ENCODE peak calls at places on chromosomes 11 and 22, in six cellular contexts. W, N, I, L, H and R are unnamed samples.

GRCh38 chr22:20414450-20414849 is 20.5 kb downstream of the ZNF74 start:
- DNase-seq in L (no peak), W (no peak), N (no peak), I (no peak), H (no peak), R (no peak)

GRCh38 chr11:12598330-12599256 is 75.6 kb upstream of the TEAD1 start:
- DNase-seq in L (no peak), W (no peak), N (peak), H (no peak), I (no peak), R (no peak)

GRCh38 chr11:20672575-20672974 is 3.2 kb downstream of the NELL1 start:
- DNase-seq in L (no peak), I (no peak), N (no peak), H (no peak), W (no peak), R (no peak)

GRCh38 chr11:93492464-93493251 is 50.5 kb downstream of the SMCO4 start:
- DNase-seq in H (no peak), I (no peak), L (no peak), W (no peak), N (no peak), R (no peak)

GRCh38 chr11:70353900-70354568 is 44.3 kb upstream of the CTTN start:
- DNase-seq in H (no peak), I (no peak), W (no peak), L (no peak), N (no peak), R (no peak)

GRCh38 chr11:86443415-86443814 is 68.7 kb downstream of the CCDC81 start:
- DNase-seq in W (no peak), H (no peak), I (no peak), L (no peak), N (no peak), R (no peak)

GRCh38 chr11:29119691-29120328 is 897.0 kb downstream of the KCNA4 start:
- DNase-seq in W (no peak), L (no peak), I (peak), N (no peak), H (peak), R (peak)

GRCh38 chr11:120877746-120878365 is 146.0 kb upstream of the TBCEL start:
- DNase-seq in I (no peak), N (no peak), H (no peak), W (no peak), L (no peak), R (no peak)

GRCh38 chr11:102940714-102941588 is 14.6 kb downstream of the MMP13 start:
- DNase-seq in L (no peak), N (peak), I (no peak), H (peak), W (no peak), R (peak)

GRCh38 chr22:24105018-24105360 is 76.3 kb upstream of the SUSD2 start:
- DNase-seq in H (no peak), L (no peak), I (no peak), W (no peak), N (no peak), R (no peak)

GRCh38 chr11:128544625-128545024 is 42.7 kb downstream of the ETS1 start:
- DNase-seq in W (no peak), N (no peak), H (no peak), I (no peak), L (no peak), R (no peak)

GRCh38 chr11:70212227-70212811 is 9.2 kb downstream of the FADD start:
- DNase-seq in N (no peak), I (no peak), H (no peak), W (no peak), L (no peak), R (no peak)

GRCh38 chr11:123164732-123165450 is 30.2 kb downstream of the CLMP start:
- DNase-seq in L (no peak), I (no peak), H (no peak), W (no peak), N (no peak), R (no peak)

GRCh38 chr11:33828604-33829429 is 54.5 kb upstream of the FBXO3 start:
- DNase-seq in I (no peak), N (no peak), W (no peak), H (peak), L (no peak), R (no peak)

GRCh38 chr11:20388096-20389055 is 860 bp downstream of the PRMT3 start:
- DNase-seq in L (no peak), H (no peak), W (no peak), N (no peak), I (no peak), R (no peak)

GRCh38 chr22:45124176-45124857 is 39.4 kb upstream of the NUP50 start:
- DNase-seq in N (no peak), L (no peak), H (no peak), W (no peak), I (no peak), R (no peak)

GRCh38 chr22:45649809-45650208 is 21.8 kb upstream of the ATXN10 start:
- DNase-seq in L (no peak), I (no peak), H (no peak), N (no peak), W (no peak), R (no peak)

GRCh38 chr11:73266644-73267015 is 5.5 kb upstream of the P2RY6 start:
- DNase-seq in W (no peak), L (no peak), N (no peak), H (no peak), I (no peak), R (no peak)

GRCh38 chr11:120893431-120894206 is 130.3 kb upstream of the TBCEL start:
- DNase-seq in L (no peak), W (no peak), N (no peak), H (no peak), I (no peak), R (no peak)

GRCh38 chr11:132064987-132065620 is 694.7 kb downstream of the NTM start:
- DNase-seq in I (peak), H (no peak), N (no peak), L (no peak), W (no peak), R (peak)

GRCh38 chr22:42623756-42624446 is 9.2 kb upstream of the POLDIP3 start:
- DNase-seq in H (no peak), N (no peak), L (no peak), W (peak), I (no peak), R (no peak)

GRCh38 chr11:110125632-110126031 is 32.4 kb downstream of the ZC3H12C start:
- DNase-seq in L (no peak), N (no peak), H (no peak), W (no peak), I (no peak), R (no peak)

GRCh38 chr11:116772443-116773202 is at the start of gene BUD13:
- DNase-seq in H (peak), N (peak), L (peak), I (no peak), W (peak), R (peak)

GRCh38 chr11:64878494-64879225 is at the start of gene EHD1:
- DNase-seq in W (peak), I (peak), H (peak), L (peak), N (peak), R (peak)

GRCh38 chr22:24414523-24414922 is 12.9 kb upstream of the ADORA2A start:
- DNase-seq in W (no peak), L (no peak), N (no peak), I (no peak), H (no peak), R (no peak)

GRCh38 chr11:21931436-21932101 is 261.3 kb upstream of the ANO5 start:
- DNase-seq in L (no peak), W (no peak), H (no peak), N (no peak), I (no peak), R (no peak)

GRCh38 chr11:20031155-20032001 is 128.9 kb downstream of the DBX1 start:
- DNase-seq in W (no peak), L (no peak), I (peak), H (no peak), N (no peak), R (peak)

GRCh38 chr22:37933711-37934376 is 19.6 kb downstream of the C22orf23 start:
- DNase-seq in I (peak), W (peak), H (peak), N (peak), L (peak), R (peak)

GRCh38 chr22:27620367-27621154 is 181.0 kb downstream of the MN1 start:
- DNase-seq in L (no peak), H (no peak), N (no peak), W (no peak), I (no peak), R (no peak)

GRCh38 chr11:111105566-111105965 is 140.0 kb upstream of the POU2AF2 start:
- DNase-seq in L (no peak), I (no peak), H (no peak), W (no peak), N (no peak), R (no peak)

GRCh38 chr11:29293825-29294224 is 723.0 kb downstream of the KCNA4 start:
- DNase-seq in N (no peak), I (peak), H (peak), L (no peak), W (no peak), R (peak)

GRCh38 chr11:86559311-86559945 is 113.0 kb downstream of the ME3 start:
- DNase-seq in H (no peak), W (peak), L (no peak), I (no peak), N (no peak), R (no peak)

GRCh38 chr11:57477507-57478189 is 17.3 kb downstream of the RTN4RL2 start:
- DNase-seq in L (peak), W (no peak), H (no peak), I (no peak), N (no peak), R (no peak)

GRCh38 chr22:36253523-36254490 is 874 bp downstream of the APOL1 start:
- DNase-seq in N (peak), L (no peak), H (no peak), I (no peak), W (peak), R (no peak)

GRCh38 chr11:47378011-47378835 is at the start of gene SPI1:
- DNase-seq in N (peak), I (no peak), L (no peak), H (no peak), W (peak), R (no peak)

GRCh38 chr11:76939219-76939631 is 78.5 kb downstream of the ACER3 start:
- DNase-seq in L (no peak), W (no peak), N (no peak), I (no peak), H (no peak), R (no peak)

GRCh38 chr11:3022300-3022967 is 30.3 kb upstream of the NAP1L4 start:
- DNase-seq in N (no peak), H (no peak), I (peak), L (no peak), W (no peak), R (peak)

GRCh38 chr22:40578171-40578570 is 58.3 kb downstream of the MRTFA start:
- DNase-seq in L (no peak), N (no peak), W (no peak), I (no peak), H (no peak), R (no peak)

GRCh38 chr11:33881651-33882279 is 10.1 kb downstream of the LMO2 start:
- DNase-seq in W (no peak), I (no peak), H (no peak), L (no peak), N (no peak), R (no peak)

GRCh38 chr22:35328472-35328885 is 28.8 kb downstream of the TOM1 start:
- DNase-seq in I (no peak), W (no peak), N (no peak), L (peak), H (no peak), R (no peak)

DNA sequence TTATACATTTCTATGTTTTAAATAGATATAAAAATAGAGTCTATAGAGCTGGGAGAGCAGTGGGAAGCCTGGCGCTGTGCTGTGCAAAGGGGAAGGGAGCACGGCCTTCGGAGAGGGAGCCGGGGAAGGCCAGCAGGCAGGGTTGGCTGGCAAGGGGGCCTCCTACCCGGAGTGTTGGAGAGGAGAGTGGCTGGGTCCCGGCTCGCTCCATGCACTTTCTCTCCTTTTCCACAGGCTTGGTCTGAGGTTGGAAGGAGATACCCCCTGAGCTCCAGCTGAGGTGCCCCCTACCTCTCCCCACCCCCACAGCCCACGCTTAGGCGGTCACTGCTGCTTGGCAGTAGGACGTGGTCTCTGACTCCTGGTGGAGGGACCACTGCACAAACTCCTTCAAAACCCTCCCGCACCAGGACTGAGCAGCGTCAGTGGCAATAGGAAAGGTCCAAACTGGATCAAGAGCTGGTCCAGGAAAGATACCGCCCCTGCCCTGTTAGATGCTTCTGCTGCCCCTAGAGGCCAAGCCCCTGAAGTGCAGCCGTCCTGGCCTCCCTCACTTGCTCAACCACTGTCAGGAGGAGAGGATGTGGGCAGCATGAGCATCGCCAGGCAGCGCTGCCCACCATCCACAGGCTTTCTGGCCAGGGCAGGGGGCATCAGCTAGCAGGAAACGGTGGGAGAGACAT is 52.9 kb downstream of the SYT13 start:
- DNase-seq in H (peak), L (peak), I (no peak), N (peak), W (peak), R (no peak)
- TF ChIP-seq CTCF in H (peak), L (peak), I (peak), N (peak), W (peak), R (peak)

GRCh38 chr11:68270334-68271022 is 1.3 kb downstream of the C11orf24 start:
- DNase-seq in N (peak), L (no peak), W (no peak), I (no peak), H (no peak), R (no peak)
- H3K4me3 ChIP-seq in N (peak), L (peak), W (peak), I (peak), H (peak), R (peak)

GRCh38 chr11:118519549-118519948 is 7.7 kb upstream of the TTC36 start:
- DNase-seq in L (no peak), I (no peak), W (no peak), H (no peak), N (no peak), R (no peak)

GRCh38 chr11:118524356-118524755 is 2.9 kb upstream of the TTC36 start:
- DNase-seq in I (no peak), L (no peak), W (no peak), H (no peak), N (no peak), R (no peak)

GRCh38 chr11:118524757-118525465 is 2.4 kb upstream of the TTC36 start:
- DNase-seq in L (no peak), N (no peak), I (no peak), W (no peak), H (no peak), R (no peak)

GRCh38 chr11:118521892-118522311 is 5.4 kb upstream of the TTC36 start:
- DNase-seq in W (no peak), N (no peak), H (no peak), I (no peak), L (no peak), R (no peak)

DNA sequence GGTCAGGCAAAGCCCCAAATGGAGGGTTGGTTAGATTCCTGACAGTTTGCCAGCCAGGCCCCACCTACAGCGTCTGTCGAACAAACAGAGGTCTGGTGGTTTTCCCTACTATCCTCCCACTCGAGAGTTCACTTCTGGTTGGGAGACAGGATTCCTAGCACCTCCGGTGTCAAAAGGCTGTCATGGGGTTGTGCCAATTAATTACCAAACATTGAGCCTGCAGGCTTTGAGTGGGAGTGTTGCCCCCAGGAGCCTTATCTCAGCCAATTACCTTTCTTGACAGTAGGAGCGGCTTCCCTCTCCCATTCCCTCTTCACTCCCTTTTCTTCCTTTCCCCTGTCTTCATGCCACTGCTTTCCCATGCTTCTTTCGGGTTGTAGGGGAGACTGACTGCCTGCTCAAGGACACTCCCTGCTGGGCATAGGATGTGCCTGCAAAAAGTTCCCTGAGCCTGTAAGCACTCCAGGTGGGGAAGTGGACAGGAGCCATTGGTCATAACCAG is 4.7 kb upstream of the TTC36 start:
- DNase-seq in I (no peak), L (no peak), H (no peak), N (no peak), W (no peak), R (no peak)
- TF ChIP-seq CTCF in I (peak), L (no peak), H (peak), N (no peak), W (peak), R (peak)

GRCh38 chr11:79028214-79028613 is 412.6 kb downstream of the TENM4 start:
- DNase-seq in H (no peak), N (no peak), I (no peak), L (no peak), W (no peak), R (no peak)

GRCh38 chr11:79026803-79027445 is 413.9 kb downstream of the TENM4 start:
- DNase-seq in I (no peak), L (no peak), W (no peak), H (no peak), N (no peak), R (peak)

GRCh38 chr11:79021601-79022000 is 419.2 kb downstream of the TENM4 start:
- DNase-seq in I (no peak), W (no peak), L (no peak), H (no peak), N (no peak), R (no peak)

GRCh38 chr11:79025097-79025496 is 415.7 kb downstream of the TENM4 start:
- DNase-seq in N (no peak), H (no peak), I (no peak), L (no peak), W (no peak), R (no peak)

GRCh38 chr11:79025622-79026021 is 415.2 kb downstream of the TENM4 start:
- DNase-seq in N (no peak), W (no peak), I (no peak), L (no peak), H (no peak), R (no peak)
- H3K4me3 ChIP-seq in N (no peak), W (no peak), I (no peak), L (no peak), H (no peak), R (no peak)

DNA sequence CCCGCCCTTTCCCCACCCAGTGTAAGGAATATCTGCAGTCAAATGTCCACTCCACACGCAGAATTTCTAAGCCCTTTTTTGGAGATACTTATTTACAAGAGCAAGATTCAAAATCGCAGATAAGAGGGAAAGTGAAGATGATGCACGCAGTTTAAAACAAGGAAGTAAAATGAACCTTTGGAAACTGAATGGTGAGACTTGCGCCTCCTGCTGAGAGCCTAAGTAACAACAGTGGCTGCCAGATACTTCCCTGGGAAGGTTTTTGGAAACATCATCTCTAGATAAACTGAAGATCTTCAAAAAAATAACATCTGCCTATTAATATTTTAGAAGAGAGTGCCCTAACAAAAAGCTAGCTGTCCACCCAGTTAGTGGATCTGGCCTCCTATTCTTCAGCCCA is 963.1 kb upstream of the FAT3 start:
- DNase-seq in N (no peak), I (no peak), W (no peak), H (no peak), L (no peak), R (no peak)
- TF ChIP-seq CTCF in N (no peak), I (no peak), W (no peak), H (no peak), L (no peak), R (no peak)